ENCODE peak calls at places on chromosomes 5 and 9, in nine cellular contexts. V is PC-9, S is A673, T is SK-N-MC, Y is H1, G is PC-3, Z is astrocyte, N is GM23338, A is GM23248. X is an unnamed sample.

GRCh38 chr5:119037496-119038215 is 33.2 kb upstream of the DMXL1 start:
- DNase-seq in V (no peak), S (no peak), T (no peak), Y (no peak), G (peak), Z (peak), N (no peak), A (peak), X (no peak)

GRCh38 chr9:104976196-104976595 is 48.2 kb upstream of the ABCA1 start:
- DNase-seq in V (peak), S (no peak), T (no peak), Y (no peak), G (no peak), Z (no peak), N (no peak), A (no peak), X (no peak)

GRCh38 chr9:127417130-127418036 is 6.8 kb upstream of the ZNF79 start:
- DNase-seq in V (peak), S (no peak), T (peak), Y (no peak), G (peak), Z (no peak), N (no peak), A (peak), X (no peak)

GRCh38 chr5:86570427-86571083 is 47.2 kb upstream of the COX7C start:
- DNase-seq in V (no peak), S (no peak), T (no peak), Y (no peak), G (peak), Z (no peak), N (no peak), A (no peak), X (no peak)

GRCh38 chr5:7396169-7397004 is 449 bp downstream of the ADCY2 start:
- DNase-seq in V (no peak), S (peak), T (no peak), Y (no peak), G (peak), Z (peak), N (peak), A (peak), X (no peak)

GRCh38 chr5:10564838-10565784 is 1.2 kb downstream of the ANKRD33B start:
- DNase-seq in V (no peak), S (no peak), T (no peak), Y (no peak), G (no peak), Z (no peak), N (peak), A (peak), X (no peak)

GRCh38 chr5:264346-264745 is 7.1 kb upstream of the PDCD6 start:
- DNase-seq in V (no peak), S (no peak), T (no peak), Y (no peak), G (no peak), Z (no peak), N (no peak), A (no peak), X (no peak)

GRCh38 chr9:77819672-77820071 is 171.6 kb upstream of the GNA14 start:
- DNase-seq in V (no peak), S (peak), T (no peak), Y (no peak), G (no peak), Z (peak), N (no peak), A (peak), X (no peak)

GRCh38 chr5:124440471-124440870 is 306.0 kb downstream of the ZNF608 start:
- DNase-seq in V (no peak), S (no peak), T (no peak), Y (no peak), G (no peak), Z (no peak), N (no peak), A (no peak), X (no peak)

GRCh38 chr5:154653418-154653763 is 101.8 kb upstream of the LARP1 start:
- DNase-seq in V (no peak), S (no peak), T (no peak), Y (no peak), G (no peak), Z (no peak), N (no peak), A (no peak), X (no peak)

GRCh38 chr5:179486596-179487051 is 63.7 kb upstream of the RUFY1 start:
- DNase-seq in V (no peak), S (no peak), T (no peak), Y (no peak), G (no peak), Z (no peak), N (no peak), A (no peak), X (no peak)

GRCh38 chr5:169979871-169980270 is 424 bp downstream of the INSYN2B start:
- DNase-seq in V (no peak), S (no peak), T (no peak), Y (no peak), G (no peak), Z (peak), N (peak), A (peak), X (no peak)

GRCh38 chr9:105038057-105038456 is 110.1 kb upstream of the ABCA1 start:
- DNase-seq in V (no peak), S (no peak), T (no peak), Y (no peak), G (peak), Z (no peak), N (no peak), A (no peak), X (no peak)

GRCh38 chr5:89276566-89277305 is 393.8 kb upstream of the MEF2C start:
- DNase-seq in V (no peak), S (no peak), T (no peak), Y (no peak), G (peak), Z (peak), N (no peak), A (peak), X (no peak)

GRCh38 chr5:125492977-125493376 is 746.5 kb upstream of the ZNF608 start:
- DNase-seq in V (no peak), S (peak), T (no peak), Y (no peak), G (no peak), Z (no peak), N (no peak), A (no peak), X (no peak)

GRCh38 chr5:173778152-173778782 is 109.9 kb upstream of the CPEB4 start:
- DNase-seq in V (no peak), S (no peak), T (no peak), Y (no peak), G (no peak), Z (no peak), N (no peak), A (no peak), X (no peak)

GRCh38 chr9:125889122-125889523 is 141.9 kb downstream of the PBX3 start:
- DNase-seq in V (no peak), S (no peak), T (no peak), Y (no peak), G (no peak), Z (peak), N (no peak), A (peak), X (no peak)

GRCh38 chr5:143613329-143613728 is 198.6 kb upstream of the HMHB1 start:
- DNase-seq in V (no peak), S (no peak), T (no peak), Y (no peak), G (peak), Z (no peak), N (no peak), A (peak), X (no peak)

GRCh38 chr5:142298789-142299188 is 26.0 kb downstream of the SPRY4 start:
- DNase-seq in V (no peak), S (no peak), T (no peak), Y (no peak), G (no peak), Z (no peak), N (no peak), A (no peak), X (no peak)

GRCh38 chr5:178309271-178310008 is 76.8 kb upstream of the PHYKPL start:
- DNase-seq in V (no peak), S (no peak), T (no peak), Y (no peak), G (no peak), Z (no peak), N (no peak), A (no peak), X (no peak)

GRCh38 chr9:108600896-108601295 is 254.9 kb downstream of the ACTL7B start:
- DNase-seq in V (no peak), S (no peak), T (no peak), Y (no peak), G (no peak), Z (no peak), N (peak), A (no peak), X (no peak)

GRCh38 chr5:10678236-10678635 is 82.8 kb downstream of the DAP start:
- DNase-seq in V (no peak), S (no peak), T (no peak), Y (no peak), G (no peak), Z (peak), N (no peak), A (peak), X (no peak)

GRCh38 chr5:110651507-110651906 is 75.0 kb downstream of the TMEM232 start:
- DNase-seq in V (no peak), S (no peak), T (no peak), Y (no peak), G (no peak), Z (peak), N (no peak), A (peak), X (no peak)

GRCh38 chr5:119288364-119289047 is 67.3 kb upstream of the TNFAIP8 start:
- DNase-seq in V (peak), S (no peak), T (peak), Y (no peak), G (peak), Z (peak), N (no peak), A (peak), X (no peak)

GRCh38 chr5:52190737-52191136 is 597.0 kb upstream of the ITGA1 start:
- DNase-seq in V (no peak), S (no peak), T (no peak), Y (no peak), G (no peak), Z (no peak), N (no peak), A (no peak), X (no peak)

GRCh38 chr9:127628644-127629467 is 16.8 kb downstream of the STXBP1 start:
- DNase-seq in V (no peak), S (no peak), T (no peak), Y (no peak), G (no peak), Z (no peak), N (no peak), A (no peak), X (no peak)

GRCh38 chr5:139745121-139745799 is 50.3 kb upstream of the PSD2 start:
- DNase-seq in V (peak), S (peak), T (no peak), Y (no peak), G (peak), Z (peak), N (no peak), A (peak), X (peak)

GRCh38 chr5:73814234-73814846 is 188.3 kb downstream of the ARHGEF28 start:
- DNase-seq in V (no peak), S (no peak), T (no peak), Y (no peak), G (no peak), Z (no peak), N (no peak), A (no peak), X (no peak)

GRCh38 chr9:2809692-2810423 is 34.0 kb downstream of the PUM3 start:
- DNase-seq in V (no peak), S (peak), T (no peak), Y (peak), G (peak), Z (peak), N (peak), A (peak), X (no peak)

GRCh38 chr9:2815661-2816060 is 28.2 kb downstream of the PUM3 start:
- DNase-seq in V (no peak), S (no peak), T (no peak), Y (no peak), G (no peak), Z (no peak), N (no peak), A (no peak), X (no peak)

GRCh38 chr9:2808105-2808504 is 35.8 kb downstream of the PUM3 start:
- DNase-seq in V (no peak), S (no peak), T (no peak), Y (no peak), G (no peak), Z (no peak), N (no peak), A (no peak), X (no peak)

GRCh38 chr9:2810424-2811075 is 33.3 kb downstream of the PUM3 start:
- DNase-seq in V (no peak), S (peak), T (no peak), Y (no peak), G (no peak), Z (peak), N (peak), A (no peak), X (no peak)
- TF ChIP-seq EZH2 in V (no peak), S (no peak), T (no peak), Y (no peak), G (no peak), Z (no peak), N (no peak), A (no peak), X (no peak)

GRCh38 chr5:1638658-1639400 is 115.1 kb upstream of the LPCAT1 start:
- DNase-seq in V (no peak), S (no peak), T (no peak), Y (no peak), G (no peak), Z (no peak), N (no peak), A (no peak), X (no peak)
- TF ChIP-seq EZH2 in V (no peak), S (no peak), T (peak), Y (no peak), G (no peak), Z (no peak), N (no peak), A (no peak), X (no peak)

GRCh38 chr5:157554180-157555030 is 21.2 kb downstream of the ADAM19 start:
- DNase-seq in V (no peak), S (no peak), T (no peak), Y (no peak), G (no peak), Z (no peak), N (peak), A (no peak), X (no peak)

GRCh38 chr5:157558089-157558595 is 17.4 kb downstream of the ADAM19 start:
- DNase-seq in V (peak), S (no peak), T (no peak), Y (no peak), G (peak), Z (peak), N (no peak), A (peak), X (no peak)

GRCh38 chr5:157555031-157555640 is 20.4 kb downstream of the ADAM19 start:
- DNase-seq in V (peak), S (no peak), T (no peak), Y (no peak), G (no peak), Z (no peak), N (no peak), A (no peak), X (no peak)

GRCh38 chr5:157558681-157559080 is 16.9 kb downstream of the ADAM19 start:
- DNase-seq in V (peak), S (no peak), T (no peak), Y (no peak), G (peak), Z (no peak), N (no peak), A (peak), X (no peak)

DNA sequence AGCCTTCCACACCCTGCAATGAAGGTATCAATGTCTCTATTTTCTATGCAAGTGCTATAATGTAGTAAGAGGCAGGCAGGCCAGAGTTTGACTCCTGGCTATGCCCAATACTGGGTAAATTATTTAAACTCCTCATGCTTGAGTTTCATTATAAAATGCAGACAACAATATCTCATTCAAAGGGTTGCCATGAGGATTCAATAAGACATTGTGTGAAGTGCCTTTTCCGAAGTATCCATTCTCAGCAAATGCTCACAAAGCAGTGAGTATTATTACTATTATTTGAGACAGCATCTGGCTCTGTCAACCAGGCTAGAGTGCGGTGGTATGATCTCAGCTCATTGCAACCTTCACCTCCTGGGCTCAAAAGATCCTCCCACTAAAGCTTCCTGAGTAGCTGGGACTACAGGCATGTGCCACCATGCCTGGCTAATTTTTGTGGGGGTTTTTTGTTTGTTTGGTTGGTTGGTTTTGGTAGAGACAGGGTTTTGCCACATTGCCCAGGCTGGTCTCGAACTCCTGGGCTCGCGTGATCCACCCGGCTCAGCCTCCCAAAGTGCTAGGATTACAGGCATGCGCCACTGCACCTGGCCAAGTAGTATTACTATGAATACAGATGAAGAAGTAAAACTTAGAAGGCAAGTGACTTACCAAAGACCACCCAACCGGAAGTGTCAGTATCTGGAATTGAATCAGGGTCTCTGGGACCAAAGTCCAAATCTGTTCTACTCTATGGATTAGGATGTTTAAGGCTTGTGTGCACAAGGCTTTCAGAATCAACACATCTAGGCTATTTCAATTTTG is 18.8 kb downstream of the ADAM19 start:
- DNase-seq in V (no peak), S (no peak), T (no peak), Y (no peak), G (no peak), Z (no peak), N (no peak), A (no peak), X (no peak)
- TF ChIP-seq EZH2 in V (no peak), S (no peak), T (no peak), Y (no peak), G (no peak), Z (no peak), N (no peak), A (no peak), X (no peak)

GRCh38 chr9:133526721-133527321 is 2.1 kb upstream of the MYMK start:
- DNase-seq in V (no peak), S (peak), T (no peak), Y (no peak), G (no peak), Z (no peak), N (peak), A (no peak), X (peak)
- TF ChIP-seq EZH2 in V (no peak), S (no peak), T (no peak), Y (no peak), G (no peak), Z (no peak), N (no peak), A (no peak), X (no peak)

GRCh38 chr9:22446950-22447606 is 454 bp downstream of the DMRTA1 start:
- DNase-seq in V (peak), S (peak), T (no peak), Y (peak), G (peak), Z (peak), N (peak), A (peak), X (no peak)
- TF ChIP-seq EZH2 in V (no peak), S (no peak), T (peak), Y (no peak), G (no peak), Z (no peak), N (no peak), A (no peak), X (no peak)

GRCh38 chr9:135559606-135560005 is 1.9 kb upstream of the PAEP start:
- DNase-seq in V (no peak), S (no peak), T (no peak), Y (no peak), G (peak), Z (no peak), N (no peak), A (peak), X (no peak)
- TF ChIP-seq EZH2 in V (no peak), S (no peak), T (no peak), Y (no peak), G (no peak), Z (no peak), N (no peak), A (no peak), X (no peak)

GRCh38 chr9:21996438-21996837 is 1.8 kb downstream of the CDKN2B-AS1 start:
- DNase-seq in V (no peak), S (no peak), T (no peak), Y (no peak), G (no peak), Z (no peak), N (peak), A (no peak), X (peak)

GRCh38 chr9:21993893-21994525 is at the start of gene CDKN2A:
- DNase-seq in V (peak), S (no peak), T (no peak), Y (no peak), G (peak), Z (no peak), N (peak), A (peak), X (no peak)

GRCh38 chr9:21994526-21994995 is at the start of gene CDKN2B-AS1:
- DNase-seq in V (peak), S (no peak), T (no peak), Y (no peak), G (peak), Z (peak), N (peak), A (peak), X (peak)

GRCh38 chr9:21995652-21996275 is 1.2 kb downstream of the CDKN2B-AS1 start:
- DNase-seq in V (no peak), S (no peak), T (no peak), Y (no peak), G (peak), Z (peak), N (peak), A (peak), X (peak)

DNA sequence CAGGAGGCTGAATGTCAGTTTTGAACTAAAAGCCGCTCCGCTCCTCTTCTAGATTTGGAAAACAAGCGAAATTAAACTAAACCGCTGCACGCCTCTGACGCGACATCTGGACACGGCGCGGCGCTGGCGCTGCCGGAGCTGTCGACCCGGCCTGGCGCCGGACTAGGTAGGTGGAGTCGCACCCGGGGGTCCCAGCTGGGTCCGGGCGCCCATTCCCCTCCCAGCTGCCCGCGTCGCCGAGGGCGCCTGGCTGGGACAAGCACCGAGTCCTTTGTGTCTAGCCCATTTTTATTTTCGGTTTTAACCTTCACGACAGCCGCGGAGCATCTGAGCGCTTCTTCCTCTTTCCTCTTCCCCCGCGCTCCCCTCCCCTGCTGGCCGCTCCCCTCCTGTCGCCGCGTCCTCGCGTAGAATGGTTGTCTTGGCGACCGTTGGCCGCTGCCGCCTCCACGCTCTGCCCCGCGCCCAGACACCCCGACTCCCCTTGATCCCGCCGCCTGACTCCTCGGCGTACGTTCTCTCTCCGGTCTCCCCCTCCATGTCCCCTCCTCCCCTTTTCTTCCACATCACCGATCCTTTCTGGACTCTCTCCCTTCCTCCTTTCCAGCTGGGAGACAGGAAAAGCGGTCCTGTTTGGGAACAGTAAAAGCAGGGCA is 533 bp downstream of the CDKN2B-AS1 start:
- DNase-seq in V (peak), S (no peak), T (no peak), Y (no peak), G (peak), Z (peak), N (peak), A (peak), X (peak)
- TF ChIP-seq EZH2 in V (no peak), S (no peak), T (no peak), Y (no peak), G (no peak), Z (no peak), N (peak), A (no peak), X (no peak)

GRCh38 chr5:148659641-148660345 is 5.5 kb upstream of the HTR4 start:
- DNase-seq in V (no peak), S (no peak), T (no peak), Y (no peak), G (no peak), Z (no peak), N (no peak), A (no peak), X (no peak)
- TF ChIP-seq EZH2 in V (no peak), S (no peak), T (no peak), Y (no peak), G (no peak), Z (no peak), N (no peak), A (no peak), X (no peak)

X was measured in DND-41.